ENCODE peak calls at places on chromosome 11, in seven cellular contexts. T, S, G, F, Z, L and W are unnamed samples. For H3K4me1, the result is how much of the 10 kb centered on the place peaks cover.

GRCh38 chr11:2187267-2187707 is 15.7 kb upstream of the TH start:
- DNase-seq in T (no peak), S (no peak), G (peak), F (no peak), Z (no peak), L (no peak), W (no peak)

GRCh38 chr11:36195496-36196346 is 93.5 kb downstream of the COMMD9 start:
- DNase-seq in T (no peak), S (no peak), G (peak), F (no peak), Z (no peak), L (no peak), W (no peak)

GRCh38 chr11:125951731-125952130 is 5.9 kb downstream of the VSIG10L2 start:
- DNase-seq in T (no peak), S (no peak), G (no peak), F (no peak), Z (no peak), L (no peak), W (no peak)

GRCh38 chr11:133506023-133506422 is 26.3 kb downstream of the OPCML start:
- DNase-seq in T (peak), S (no peak), G (no peak), F (no peak), Z (no peak), L (no peak), W (no peak)

GRCh38 chr11:119509969-119510401 is 87.0 kb upstream of the THY1 start:
- DNase-seq in T (no peak), S (peak), G (peak), F (no peak), Z (no peak), L (no peak), W (no peak)

GRCh38 chr11:13009476-13009920 is 382 bp downstream of the RASSF10 start:
- DNase-seq in T (no peak), S (no peak), G (peak), F (no peak), Z (no peak), L (no peak), W (no peak)

GRCh38 chr11:72700026-72700610 is 25.9 kb upstream of the PDE2A start:
- DNase-seq in T (no peak), S (no peak), G (peak), F (no peak), Z (no peak), L (no peak), W (no peak)

GRCh38 chr11:8615633-8616032 is 21.6 kb upstream of the STK33 start:
- DNase-seq in T (no peak), S (no peak), G (no peak), F (no peak), Z (no peak), L (no peak), W (no peak)

GRCh38 chr11:911031-911889 is 650 bp upstream of the CHID1 start:
- DNase-seq in T (peak), S (peak), G (peak), F (no peak), Z (peak), L (no peak), W (no peak)

GRCh38 chr11:119607726-119608125 is 121.3 kb downstream of the NECTIN1 start:
- DNase-seq in T (peak), S (no peak), G (no peak), F (no peak), Z (no peak), L (no peak), W (no peak)

GRCh38 chr11:88569342-88569741 is 231.8 kb upstream of the CTSC start:
- DNase-seq in T (no peak), S (no peak), G (no peak), F (no peak), Z (no peak), L (no peak), W (no peak)

GRCh38 chr11:128628686-128629085 is 41.3 kb upstream of the ETS1 start:
- DNase-seq in T (no peak), S (no peak), G (no peak), F (no peak), Z (peak), L (no peak), W (no peak)

GRCh38 chr11:128632151-128632791 is 44.9 kb upstream of the ETS1 start:
- DNase-seq in T (peak), S (no peak), G (peak), F (peak), Z (peak), L (peak), W (no peak)

GRCh38 chr11:128629516-128630106 is 42.3 kb upstream of the ETS1 start:
- DNase-seq in T (no peak), S (no peak), G (no peak), F (no peak), Z (no peak), L (no peak), W (no peak)

GRCh38 chr11:128628343-128628673 is 41.0 kb upstream of the ETS1 start:
- DNase-seq in T (no peak), S (no peak), G (no peak), F (no peak), Z (no peak), L (no peak), W (no peak)

DNA sequence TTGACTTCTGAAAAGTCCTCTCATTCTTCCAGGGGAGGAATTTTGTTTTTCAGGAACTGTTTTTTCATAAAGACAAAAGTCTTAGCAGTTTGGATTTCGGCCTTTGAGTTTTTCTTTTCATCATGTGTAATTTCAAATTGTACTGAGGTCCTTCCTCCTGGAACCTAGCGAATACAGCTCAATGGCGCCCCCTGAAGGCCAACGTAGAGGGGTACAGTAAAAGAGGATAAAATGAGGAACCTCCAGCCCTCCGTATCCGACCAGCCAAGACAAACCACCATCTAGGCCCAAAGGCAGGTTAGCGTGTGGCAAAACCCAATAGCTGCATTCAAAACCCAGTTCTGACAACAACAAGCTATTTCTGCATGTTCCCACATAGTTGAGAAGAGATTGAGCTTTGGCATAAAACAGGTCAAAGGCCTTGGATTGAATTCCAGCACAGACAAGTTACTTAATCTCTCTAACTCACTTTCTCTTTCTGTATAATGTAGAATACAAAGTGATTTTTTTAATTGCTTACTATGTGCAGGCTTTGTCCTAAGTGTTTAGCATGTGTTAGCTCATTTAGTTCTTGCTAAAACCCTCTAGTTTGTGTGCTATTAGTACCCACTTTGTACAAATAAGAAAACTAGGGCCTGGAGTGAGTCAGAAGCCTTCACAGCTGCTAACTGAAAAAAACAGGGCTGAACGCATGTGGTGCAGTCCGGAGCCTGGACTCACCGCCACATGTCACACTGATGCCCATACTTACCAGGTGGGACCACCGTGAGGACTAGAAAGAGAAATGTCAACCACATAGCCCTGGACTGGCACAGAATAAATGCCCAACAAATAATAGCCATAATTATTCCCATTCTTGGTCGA is 43.2 kb upstream of the ETS1 start:
- DNase-seq in T (peak), S (peak), G (peak), F (peak), Z (peak), L (peak), W (peak)
- H3K4me1 ChIP-seq in T (under half), S (under half), G (under half), F (half or more), Z (under half), L (under half), W (under half)

DNA sequence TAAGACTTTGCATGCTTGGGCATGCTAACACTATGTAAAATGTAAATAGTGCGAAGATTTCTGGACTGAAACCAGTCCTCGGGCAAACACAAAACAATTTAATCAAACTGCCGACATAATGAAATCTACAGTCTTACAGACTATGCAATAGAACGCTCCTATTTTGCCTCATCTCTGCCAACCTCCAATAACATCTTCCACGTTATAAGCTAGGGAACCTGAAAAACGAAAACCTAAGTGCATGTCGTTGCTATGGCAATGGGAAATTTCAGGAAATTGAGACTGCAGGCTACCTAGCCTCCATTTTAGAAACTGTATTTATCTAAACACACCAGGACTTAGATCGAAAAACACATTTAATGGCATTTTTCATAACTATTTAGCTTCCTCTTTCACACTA is 1.1 kb downstream of the CSTF3 start:
- DNase-seq in T (peak), S (no peak), G (peak), F (no peak), Z (no peak), L (no peak), W (no peak)
- H3K4me1 ChIP-seq in T (under half), S (under half), G (under half), F (under half), Z (under half), L (under half), W (under half)

DNA sequence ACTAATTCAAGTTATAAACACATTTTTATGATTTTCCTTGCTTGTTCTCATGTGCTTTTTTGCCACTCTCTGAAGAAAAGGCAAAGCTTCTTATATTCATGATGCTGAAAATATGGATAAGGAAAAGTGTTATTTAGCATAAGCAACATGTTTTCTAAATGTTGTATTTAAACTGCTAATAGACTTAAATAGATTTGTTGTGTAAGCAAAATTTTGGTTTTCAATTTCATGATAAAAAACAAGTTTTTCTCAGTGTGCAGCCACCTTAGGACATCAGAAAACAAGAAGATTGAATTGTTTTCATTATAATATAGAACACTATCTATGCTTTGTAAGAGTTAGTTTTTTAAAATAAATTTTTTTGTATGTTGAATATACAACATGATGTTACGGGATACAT is 2.3 kb downstream of the OR4A16 start:
- DNase-seq in T (no peak), S (no peak), G (no peak), F (no peak), Z (no peak), L (no peak), W (no peak)
- H3K4me1 ChIP-seq in T (under half), S (under half), G (under half), F (under half), Z (under half), L (under half), W (under half)

DNA sequence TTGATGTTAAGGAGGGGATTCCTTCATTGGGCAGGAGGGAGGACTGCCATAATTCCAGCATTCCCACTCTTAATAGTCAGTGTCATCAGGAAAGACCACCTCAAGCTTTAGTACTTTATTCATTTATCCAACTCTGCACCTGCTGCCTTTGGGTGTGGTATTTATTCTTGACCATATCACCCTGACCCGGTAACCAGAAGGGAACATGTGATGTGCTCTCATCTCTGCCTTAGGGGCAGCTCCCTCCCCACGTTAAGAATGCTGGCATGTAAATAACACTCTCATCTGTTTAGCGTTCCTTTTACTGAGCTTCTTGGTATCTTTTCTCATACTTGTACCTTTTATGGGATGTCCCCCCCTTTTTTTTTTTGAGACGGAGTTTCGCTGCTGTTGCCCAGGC is 7.7 kb downstream of the CAT start:
- DNase-seq in T (no peak), S (no peak), G (no peak), F (no peak), Z (no peak), L (no peak), W (no peak)
- H3K4me1 ChIP-seq in T (under half), S (half or more), G (under half), F (under half), Z (under half), L (under half), W (under half)